ENCODE peak calls at places on chromosome 10, in nine cellular contexts. Z is astrocyte of the spinal cord; T is natural killer cell; D is NCI-H1092 treated with DMSO at 0.1 percent for 48 hours; Y is progenitor cell of endocrine pancreas; P is stimulated activated CD4-positive, alpha-beta T cell treated with anti-CD3 and anti-CD28 coated beads, Interleukin-2, amount 100 ng/mL, for 48 hours; E is activated CD4-positive, alpha-beta T cell treated with anti-CD3 and anti-CD28 coated beads, Interleukin-2, amount 10 ng/mL, durations not matched to agents 7 days and 5 days; J is activated effector memory CD4-positive, alpha-beta T cell treated with anti-CD3 and anti-CD28 coated beads, Interleukin-2, amount 50 U/mL, for 16 hours; U is RPMI7951. B is an unnamed sample.

GRCh38 chr10:62422068-62422590 is 48.0 kb downstream of the ZNF365 start:
- DNase-seq in Z (peak), T (no peak), D (no peak), Y (no peak), P (no peak), E (no peak), J (no peak), U (peak), B (peak)

GRCh38 chr10:77319557-77319956 is 318.1 kb downstream of the KCNMA1 start:
- DNase-seq in Z (peak), T (no peak), D (no peak), Y (no peak), P (no peak), E (no peak), J (no peak), U (peak), B (peak)

GRCh38 chr10:80515941-80516340 is 21.8 kb upstream of the SH2D4B start:
- DNase-seq in Z (no peak), T (no peak), D (no peak), Y (no peak), P (no peak), E (no peak), J (peak), U (no peak), B (no peak)

GRCh38 chr10:12252882-12253546 is 57.0 kb downstream of the CDC123 start:
- DNase-seq in Z (peak), T (no peak), D (no peak), Y (no peak), P (no peak), E (peak), J (no peak), U (peak), B (peak)

GRCh38 chr10:102283890-102284289 is 38.6 kb downstream of the GBF1 start:
- DNase-seq in Z (no peak), T (no peak), D (no peak), Y (no peak), P (no peak), E (peak), J (no peak), U (no peak), B (no peak)

GRCh38 chr10:121956111-121957061 is 18.6 kb downstream of the NSMCE4A start:
- DNase-seq in Z (peak), T (no peak), D (no peak), Y (no peak), P (no peak), E (no peak), J (no peak), U (peak), B (peak)

GRCh38 chr10:1626835-1627234 is 110.5 kb downstream of the ADARB2 start:
- DNase-seq in Z (no peak), T (no peak), D (no peak), Y (no peak), P (no peak), E (no peak), J (no peak), U (no peak), B (no peak)

GRCh38 chr10:121374121-121374520 is 224.1 kb downstream of the FGFR2 start:
- DNase-seq in Z (no peak), T (no peak), D (no peak), Y (no peak), P (no peak), E (no peak), J (no peak), U (no peak), B (no peak)

GRCh38 chr10:95606922-95607321 is 45.8 kb upstream of the SORBS1 start:
- DNase-seq in Z (peak), T (no peak), D (no peak), Y (no peak), P (no peak), E (no peak), J (no peak), U (no peak), B (peak)

GRCh38 chr10:1160561-1160961 is 104.4 kb downstream of the WDR37 start:
- DNase-seq in Z (no peak), T (no peak), D (no peak), Y (no peak), P (no peak), E (no peak), J (peak), U (no peak), B (no peak)

GRCh38 chr10:101041252-101041761 is 10.3 kb downstream of the SFXN3 start:
- DNase-seq in Z (peak), T (peak), D (peak), Y (peak), P (peak), E (peak), J (peak), U (peak), B (peak)

GRCh38 chr10:100887761-100888296 is 24.9 kb upstream of the SLF2 start:
- DNase-seq in Z (no peak), T (no peak), D (no peak), Y (no peak), P (no peak), E (no peak), J (peak), U (no peak), B (no peak)

GRCh38 chr10:33801705-33802104 is 467.2 kb upstream of the NRP1 start:
- DNase-seq in Z (peak), T (no peak), D (no peak), Y (no peak), P (no peak), E (no peak), J (no peak), U (peak), B (peak)

GRCh38 chr10:122176232-122176865 is 94.7 kb upstream of the BTBD16 start:
- DNase-seq in Z (no peak), T (no peak), D (no peak), Y (no peak), P (no peak), E (no peak), J (no peak), U (peak), B (peak)

GRCh38 chr10:45379891-45380540 is 6.0 kb downstream of the ALOX5 start:
- DNase-seq in Z (no peak), T (no peak), D (no peak), Y (no peak), P (no peak), E (no peak), J (no peak), U (peak), B (no peak)